ENCODE peak calls at places on chromosomes 16 and 17, in nine cellular contexts. One of them, this sample, is unnamed.

GRCh38 chr17:48596000-48596734 is 2.6 kb upstream of the HOXB5 start:
- DNase-seq in NCI-H1105 treated with DMSO at 0.1 percent for 48 hours: no peak
- DNase-seq in cardiac fibroblast: no peak
- DNase-seq in EL: no peak
- DNase-seq in psoas muscle: no peak
- DNase-seq in midbrain: no peak
- DNase-seq in lower leg skin: no peak
- DNase-seq in GM20000: no peak
- DNase-seq in hippocampal formation: no peak
- DNase-seq in this sample: no peak

GRCh38 chr17:64470676-64471075 is 21.8 kb downstream of the MILR1 start:
- DNase-seq in cardiac fibroblast: no peak
- DNase-seq in EL: no peak
- DNase-seq in midbrain: no peak
- DNase-seq in hippocampal formation: no peak
- DNase-seq in GM20000: no peak
- DNase-seq in NCI-H1105 treated with DMSO at 0.1 percent for 48 hours: no peak
- DNase-seq in lower leg skin: no peak
- DNase-seq in psoas muscle: no peak
- DNase-seq in this sample: no peak

GRCh38 chr16:54657058-54657708 is 273.5 kb upstream of the IRX5 start:
- DNase-seq in cardiac fibroblast: peak
- DNase-seq in lower leg skin: peak
- DNase-seq in hippocampal formation: no peak
- DNase-seq in NCI-H1105 treated with DMSO at 0.1 percent for 48 hours: no peak
- DNase-seq in GM20000: no peak
- DNase-seq in psoas muscle: no peak
- DNase-seq in EL: peak
- DNase-seq in midbrain: no peak
- DNase-seq in this sample: peak

GRCh38 chr17:60161598-60162330 is 12.0 kb downstream of the CA4 start:
- DNase-seq in cardiac fibroblast: no peak
- DNase-seq in midbrain: no peak
- DNase-seq in EL: no peak
- DNase-seq in hippocampal formation: no peak
- DNase-seq in lower leg skin: no peak
- DNase-seq in NCI-H1105 treated with DMSO at 0.1 percent for 48 hours: no peak
- DNase-seq in psoas muscle: no peak
- DNase-seq in GM20000: peak
- DNase-seq in this sample: no peak

GRCh38 chr17:73118876-73119485 is 26.5 kb upstream of the SLC39A11 start:
- DNase-seq in GM20000: no peak
- DNase-seq in psoas muscle: no peak
- DNase-seq in midbrain: no peak
- DNase-seq in NCI-H1105 treated with DMSO at 0.1 percent for 48 hours: no peak
- DNase-seq in cardiac fibroblast: no peak
- DNase-seq in hippocampal formation: no peak
- DNase-seq in lower leg skin: no peak
- DNase-seq in EL: no peak
- DNase-seq in this sample: no peak

GRCh38 chr17:48310748-48311213 is 119.2 kb downstream of the SKAP1 start:
- DNase-seq in lower leg skin: no peak
- DNase-seq in NCI-H1105 treated with DMSO at 0.1 percent for 48 hours: peak
- DNase-seq in GM20000: no peak
- DNase-seq in hippocampal formation: no peak
- DNase-seq in EL: no peak
- DNase-seq in midbrain: no peak
- DNase-seq in cardiac fibroblast: no peak
- DNase-seq in psoas muscle: no peak
- DNase-seq in this sample: no peak

GRCh38 chr17:45341389-45342158 is 24.8 kb upstream of the MAP3K14 start:
- DNase-seq in psoas muscle: peak
- DNase-seq in hippocampal formation: no peak
- DNase-seq in midbrain: no peak
- DNase-seq in GM20000: no peak
- DNase-seq in EL: peak
- DNase-seq in lower leg skin: no peak
- DNase-seq in cardiac fibroblast: peak
- DNase-seq in NCI-H1105 treated with DMSO at 0.1 percent for 48 hours: no peak
- DNase-seq in this sample: peak

GRCh38 chr16:31215287-31216115 is 1.4 kb downstream of the PYDC1 start:
- DNase-seq in cardiac fibroblast: peak
- DNase-seq in GM20000: peak
- DNase-seq in midbrain: no peak
- DNase-seq in NCI-H1105 treated with DMSO at 0.1 percent for 48 hours: peak
- DNase-seq in lower leg skin: no peak
- DNase-seq in psoas muscle: peak
- DNase-seq in EL: peak
- DNase-seq in hippocampal formation: no peak
- DNase-seq in this sample: peak

GRCh38 chr16:50229149-50229726 is 37.1 kb upstream of the ADCY7 start:
- DNase-seq in midbrain: no peak
- DNase-seq in lower leg skin: no peak
- DNase-seq in GM20000: no peak
- DNase-seq in psoas muscle: no peak
- DNase-seq in NCI-H1105 treated with DMSO at 0.1 percent for 48 hours: no peak
- DNase-seq in hippocampal formation: no peak
- DNase-seq in cardiac fibroblast: no peak
- DNase-seq in EL: no peak
- DNase-seq in this sample: no peak

GRCh38 chr17:8894673-8895578 is 27.5 kb upstream of the PIK3R6 start:
- DNase-seq in cardiac fibroblast: peak
- DNase-seq in GM20000: peak
- DNase-seq in EL: peak
- DNase-seq in lower leg skin: peak
- DNase-seq in psoas muscle: no peak
- DNase-seq in midbrain: peak
- DNase-seq in NCI-H1105 treated with DMSO at 0.1 percent for 48 hours: peak
- DNase-seq in hippocampal formation: peak
- DNase-seq in this sample: no peak

GRCh38 chr17:16948587-16949376 is 23.1 kb downstream of the TNFRSF13B start:
- DNase-seq in GM20000: no peak
- DNase-seq in NCI-H1105 treated with DMSO at 0.1 percent for 48 hours: no peak
- DNase-seq in cardiac fibroblast: no peak
- DNase-seq in midbrain: no peak
- DNase-seq in psoas muscle: no peak
- DNase-seq in hippocampal formation: no peak
- DNase-seq in EL: no peak
- DNase-seq in lower leg skin: no peak
- DNase-seq in this sample: no peak

GRCh38 chr17:66540131-66540781 is 237.8 kb downstream of the PRKCA start:
- DNase-seq in hippocampal formation: peak
- DNase-seq in cardiac fibroblast: peak
- DNase-seq in EL: peak
- DNase-seq in lower leg skin: no peak
- DNase-seq in midbrain: peak
- DNase-seq in GM20000: no peak
- DNase-seq in NCI-H1105 treated with DMSO at 0.1 percent for 48 hours: no peak
- DNase-seq in psoas muscle: peak
- DNase-seq in this sample: no peak

GRCh38 chr16:80683646-80684045 is 120.8 kb downstream of the CDYL2 start:
- DNase-seq in EL: no peak
- DNase-seq in hippocampal formation: no peak
- DNase-seq in GM20000: no peak
- DNase-seq in cardiac fibroblast: no peak
- DNase-seq in lower leg skin: no peak
- DNase-seq in psoas muscle: no peak
- DNase-seq in NCI-H1105 treated with DMSO at 0.1 percent for 48 hours: no peak
- DNase-seq in midbrain: no peak
- DNase-seq in this sample: no peak

GRCh38 chr16:27401768-27402568 is at the start of gene IL21R:
- DNase-seq in psoas muscle: peak
- DNase-seq in GM20000: peak
- DNase-seq in lower leg skin: no peak
- DNase-seq in hippocampal formation: no peak
- DNase-seq in cardiac fibroblast: peak
- DNase-seq in midbrain: no peak
- DNase-seq in NCI-H1105 treated with DMSO at 0.1 percent for 48 hours: peak
- DNase-seq in EL: peak
- DNase-seq in this sample: peak

GRCh38 chr17:78186689-78187595 is at the start of the genes AFMID and TK1:
- DNase-seq in lower leg skin: peak
- DNase-seq in psoas muscle: peak
- DNase-seq in cardiac fibroblast: peak
- DNase-seq in hippocampal formation: peak
- DNase-seq in EL: peak
- DNase-seq in midbrain: peak
- DNase-seq in NCI-H1105 treated with DMSO at 0.1 percent for 48 hours: peak
- DNase-seq in GM20000: peak
- DNase-seq in this sample: peak

GRCh38 chr17:17385502-17385901 is 82.3 kb downstream of the NT5M start:
- DNase-seq in hippocampal formation: no peak
- DNase-seq in EL: no peak
- DNase-seq in psoas muscle: no peak
- DNase-seq in NCI-H1105 treated with DMSO at 0.1 percent for 48 hours: no peak
- DNase-seq in midbrain: peak
- DNase-seq in GM20000: no peak
- DNase-seq in cardiac fibroblast: no peak
- DNase-seq in lower leg skin: no peak
- DNase-seq in this sample: no peak

GRCh38 chr17:74369221-74369620 is 1.9 kb downstream of the GPR142 start:
- DNase-seq in lower leg skin: no peak
- DNase-seq in psoas muscle: peak
- DNase-seq in EL: no peak
- DNase-seq in cardiac fibroblast: no peak
- DNase-seq in hippocampal formation: no peak
- DNase-seq in NCI-H1105 treated with DMSO at 0.1 percent for 48 hours: no peak
- DNase-seq in midbrain: no peak
- DNase-seq in GM20000: peak
- DNase-seq in this sample: peak

GRCh38 chr17:4204676-4205075 is 59.1 kb downstream of the ANKFY1 start:
- DNase-seq in lower leg skin: peak
- DNase-seq in midbrain: no peak
- DNase-seq in cardiac fibroblast: peak
- DNase-seq in NCI-H1105 treated with DMSO at 0.1 percent for 48 hours: no peak
- DNase-seq in GM20000: no peak
- DNase-seq in EL: peak
- DNase-seq in psoas muscle: peak
- DNase-seq in hippocampal formation: no peak
- DNase-seq in this sample: peak

GRCh38 chr16:2752850-2753522 is 548 bp downstream of the SRRM2 start:
- DNase-seq in EL: peak
- DNase-seq in psoas muscle: peak
- DNase-seq in lower leg skin: peak
- DNase-seq in NCI-H1105 treated with DMSO at 0.1 percent for 48 hours: peak
- DNase-seq in GM20000: peak
- DNase-seq in hippocampal formation: peak
- DNase-seq in cardiac fibroblast: peak
- DNase-seq in midbrain: peak
- DNase-seq in this sample: no peak

GRCh38 chr16:35689764-35690163 is 2230.4 kb downstream of the TP53TG3F start:
- DNase-seq in cardiac fibroblast: no peak
- DNase-seq in hippocampal formation: no peak
- DNase-seq in EL: no peak
- DNase-seq in lower leg skin: no peak
- DNase-seq in psoas muscle: no peak
- DNase-seq in NCI-H1105 treated with DMSO at 0.1 percent for 48 hours: no peak
- DNase-seq in GM20000: no peak
- DNase-seq in midbrain: no peak
- DNase-seq in this sample: no peak

GRCh38 chr16:20849587-20850390 is 43.5 kb downstream of the REXO5 start:
- DNase-seq in EL: peak
- DNase-seq in GM20000: peak
- DNase-seq in psoas muscle: peak
- DNase-seq in NCI-H1105 treated with DMSO at 0.1 percent for 48 hours: peak
- DNase-seq in midbrain: peak
- DNase-seq in cardiac fibroblast: peak
- DNase-seq in hippocampal formation: peak
- DNase-seq in lower leg skin: peak
- DNase-seq in this sample: peak

GRCh38 chr16:6019490-6019991 is 921.9 kb upstream of the EEF2KMT start:
- DNase-seq in psoas muscle: no peak
- DNase-seq in midbrain: no peak
- DNase-seq in cardiac fibroblast: no peak
- DNase-seq in lower leg skin: no peak
- DNase-seq in NCI-H1105 treated with DMSO at 0.1 percent for 48 hours: no peak
- DNase-seq in hippocampal formation: no peak
- DNase-seq in EL: no peak
- DNase-seq in GM20000: no peak
- DNase-seq in this sample: no peak

GRCh38 chr17:50904522-50905459 is 38.6 kb upstream of the TOB1 start:
- DNase-seq in lower leg skin: peak
- DNase-seq in psoas muscle: peak
- DNase-seq in midbrain: peak
- DNase-seq in cardiac fibroblast: no peak
- DNase-seq in hippocampal formation: peak
- DNase-seq in NCI-H1105 treated with DMSO at 0.1 percent for 48 hours: peak
- DNase-seq in GM20000: no peak
- DNase-seq in EL: no peak
- DNase-seq in this sample: peak

GRCh38 chr17:16352303-16352837 is 899 bp downstream of the CENPV start:
- DNase-seq in NCI-H1105 treated with DMSO at 0.1 percent for 48 hours: peak
- DNase-seq in GM20000: peak
- DNase-seq in EL: peak
- DNase-seq in midbrain: peak
- DNase-seq in lower leg skin: no peak
- DNase-seq in psoas muscle: peak
- DNase-seq in hippocampal formation: peak
- DNase-seq in cardiac fibroblast: peak
- DNase-seq in this sample: no peak

GRCh38 chr16:22161999-22162657 is at the start of gene SDR42E2:
- DNase-seq in cardiac fibroblast: no peak
- DNase-seq in GM20000: peak
- DNase-seq in EL: no peak
- DNase-seq in lower leg skin: no peak
- DNase-seq in psoas muscle: no peak
- DNase-seq in midbrain: no peak
- DNase-seq in NCI-H1105 treated with DMSO at 0.1 percent for 48 hours: peak
- DNase-seq in hippocampal formation: no peak
- DNase-seq in this sample: no peak